ENCODE peak calls at places on chromosomes 2 and 18, in five cellular contexts. One of them, this sample, is unnamed.

GRCh38 chr2:179104736-179105135 is 54.8 kb upstream of the CCDC141 start:
- DNase-seq in NCI-H1092: no peak
- DNase-seq in NCI-H1417: no peak
- DNase-seq in right atrium auricular region: no peak
- DNase-seq in DMS 273 treated with DMSO at 0.1 percent for 48 hours: no peak
- DNase-seq in this sample: no peak

GRCh38 chr2:74148457-74149248 is 941 bp upstream of the BOLA3 start:
- DNase-seq in NCI-H1092: no peak
- DNase-seq in NCI-H1417: no peak
- DNase-seq in right atrium auricular region: no peak
- DNase-seq in DMS 273 treated with DMSO at 0.1 percent for 48 hours: no peak
- DNase-seq in this sample: no peak

GRCh38 chr2:109033171-109033570 is 44.2 kb upstream of the EDAR start:
- DNase-seq in NCI-H1092: no peak
- DNase-seq in NCI-H1417: no peak
- DNase-seq in right atrium auricular region: no peak
- DNase-seq in DMS 273 treated with DMSO at 0.1 percent for 48 hours: no peak
- DNase-seq in this sample: no peak

GRCh38 chr18:8814206-8814605 is 108.8 kb downstream of the MTCL1 start:
- DNase-seq in NCI-H1092: no peak
- DNase-seq in NCI-H1417: no peak
- DNase-seq in right atrium auricular region: no peak
- DNase-seq in DMS 273 treated with DMSO at 0.1 percent for 48 hours: no peak
- DNase-seq in this sample: no peak

GRCh38 chr2:201984800-201985525 is 48.7 kb upstream of the FZD7 start:
- DNase-seq in NCI-H1092: peak
- DNase-seq in NCI-H1417: no peak
- DNase-seq in right atrium auricular region: no peak
- DNase-seq in DMS 273 treated with DMSO at 0.1 percent for 48 hours: peak
- DNase-seq in this sample: no peak

GRCh38 chr2:239177908-239178307 is 222.9 kb downstream of the HDAC4 start:
- DNase-seq in NCI-H1092: no peak
- DNase-seq in NCI-H1417: no peak
- DNase-seq in right atrium auricular region: no peak
- DNase-seq in DMS 273 treated with DMSO at 0.1 percent for 48 hours: no peak
- DNase-seq in this sample: no peak

GRCh38 chr18:24322594-24323136 is 75.0 kb downstream of the OSBPL1A start:
- DNase-seq in NCI-H1092: no peak
- DNase-seq in NCI-H1417: no peak
- DNase-seq in right atrium auricular region: no peak
- DNase-seq in DMS 273 treated with DMSO at 0.1 percent for 48 hours: no peak
- DNase-seq in this sample: no peak

GRCh38 chr2:27807476-27807875 is 36.0 kb downstream of the MRPL33 start:
- DNase-seq in NCI-H1092: no peak
- DNase-seq in NCI-H1417: no peak
- DNase-seq in right atrium auricular region: no peak
- DNase-seq in DMS 273 treated with DMSO at 0.1 percent for 48 hours: no peak
- DNase-seq in this sample: no peak

GRCh38 chr18:40956213-40956612 is 998.8 kb upstream of the PIK3C3 start:
- DNase-seq in NCI-H1092: no peak
- DNase-seq in NCI-H1417: no peak
- DNase-seq in right atrium auricular region: no peak
- DNase-seq in DMS 273 treated with DMSO at 0.1 percent for 48 hours: no peak
- DNase-seq in this sample: no peak

GRCh38 chr2:54955674-54956391 is 94.4 kb downstream of the RTN4 start:
- DNase-seq in NCI-H1092: no peak
- DNase-seq in NCI-H1417: no peak
- DNase-seq in right atrium auricular region: no peak
- DNase-seq in DMS 273 treated with DMSO at 0.1 percent for 48 hours: no peak
- DNase-seq in this sample: no peak

GRCh38 chr2:169193624-169194023 is 124.3 kb downstream of the DHRS9 start:
- DNase-seq in NCI-H1092: no peak
- DNase-seq in NCI-H1417: no peak
- DNase-seq in right atrium auricular region: no peak
- DNase-seq in DMS 273 treated with DMSO at 0.1 percent for 48 hours: no peak
- DNase-seq in this sample: peak

GRCh38 chr18:36127866-36128845 is 984 bp downstream of the SLC39A6 start:
- DNase-seq in NCI-H1092: no peak
- DNase-seq in NCI-H1417: no peak
- DNase-seq in right atrium auricular region: no peak
- DNase-seq in DMS 273 treated with DMSO at 0.1 percent for 48 hours: no peak
- DNase-seq in this sample: peak

GRCh38 chr2:217713395-217714267 is 289.2 kb downstream of the TNS1 start:
- DNase-seq in NCI-H1092: peak
- DNase-seq in NCI-H1417: peak
- DNase-seq in right atrium auricular region: peak
- DNase-seq in DMS 273 treated with DMSO at 0.1 percent for 48 hours: peak
- DNase-seq in this sample: peak

GRCh38 chr18:12015697-12016062 is 34.4 kb downstream of the IMPA2 start:
- DNase-seq in NCI-H1092: no peak
- DNase-seq in NCI-H1417: no peak
- DNase-seq in right atrium auricular region: no peak
- DNase-seq in DMS 273 treated with DMSO at 0.1 percent for 48 hours: no peak
- DNase-seq in this sample: no peak

GRCh38 chr2:65722028-65722427 is 289.6 kb upstream of the SPRED2 start:
- DNase-seq in NCI-H1092: no peak
- DNase-seq in NCI-H1417: peak
- DNase-seq in right atrium auricular region: no peak
- DNase-seq in DMS 273 treated with DMSO at 0.1 percent for 48 hours: no peak
- DNase-seq in this sample: no peak

GRCh38 chr2:113407446-113408099 is 29.9 kb upstream of the ZNG1B start:
- DNase-seq in NCI-H1092: no peak
- DNase-seq in NCI-H1417: no peak
- DNase-seq in right atrium auricular region: no peak
- DNase-seq in DMS 273 treated with DMSO at 0.1 percent for 48 hours: no peak
- DNase-seq in this sample: no peak

GRCh38 chr18:24326211-24326610 is 71.4 kb downstream of the OSBPL1A start:
- DNase-seq in NCI-H1092: no peak
- DNase-seq in NCI-H1417: no peak
- DNase-seq in right atrium auricular region: no peak
- DNase-seq in DMS 273 treated with DMSO at 0.1 percent for 48 hours: no peak
- DNase-seq in this sample: no peak

GRCh38 chr2:32683520-32684086 is 55.8 kb downstream of the TTC27 start:
- DNase-seq in NCI-H1092: no peak
- DNase-seq in NCI-H1417: no peak
- DNase-seq in right atrium auricular region: no peak
- DNase-seq in DMS 273 treated with DMSO at 0.1 percent for 48 hours: no peak
- DNase-seq in this sample: no peak

GRCh38 chr18:64331419-64331818 is 182.5 kb upstream of the LINC00305 start:
- DNase-seq in NCI-H1092: no peak
- DNase-seq in NCI-H1417: no peak
- DNase-seq in right atrium auricular region: no peak
- DNase-seq in DMS 273 treated with DMSO at 0.1 percent for 48 hours: no peak
- DNase-seq in this sample: no peak

GRCh38 chr18:76801567-76802505 is 20.5 kb upstream of the ZNF236 start:
- DNase-seq in NCI-H1092: peak
- DNase-seq in NCI-H1417: peak
- DNase-seq in right atrium auricular region: no peak
- DNase-seq in DMS 273 treated with DMSO at 0.1 percent for 48 hours: no peak
- DNase-seq in this sample: peak

GRCh38 chr2:24577481-24577880 is 86.4 kb downstream of the NCOA1 start:
- DNase-seq in NCI-H1092: no peak
- DNase-seq in NCI-H1417: no peak
- DNase-seq in right atrium auricular region: no peak
- DNase-seq in DMS 273 treated with DMSO at 0.1 percent for 48 hours: no peak
- DNase-seq in this sample: no peak

GRCh38 chr2:62197017-62197586 is 1.2 kb downstream of the B3GNT2 start:
- DNase-seq in NCI-H1092: no peak
- DNase-seq in NCI-H1417: no peak
- DNase-seq in right atrium auricular region: no peak
- DNase-seq in DMS 273 treated with DMSO at 0.1 percent for 48 hours: no peak
- DNase-seq in this sample: peak

GRCh38 chr2:86140969-86141392 is 34.9 kb downstream of the PTCD3 start:
- DNase-seq in NCI-H1092: no peak
- DNase-seq in NCI-H1417: no peak
- DNase-seq in right atrium auricular region: no peak
- DNase-seq in DMS 273 treated with DMSO at 0.1 percent for 48 hours: no peak
- DNase-seq in this sample: no peak

GRCh38 chr2:219184116-219184515 is 6.0 kb downstream of the RETREG2 start:
- DNase-seq in NCI-H1092: no peak
- DNase-seq in NCI-H1417: no peak
- DNase-seq in right atrium auricular region: no peak
- DNase-seq in DMS 273 treated with DMSO at 0.1 percent for 48 hours: peak
- DNase-seq in this sample: no peak

GRCh38 chr18:48037481-48038271 is 107.2 kb upstream of the SMAD2 start:
- DNase-seq in NCI-H1092: no peak
- DNase-seq in NCI-H1417: no peak
- DNase-seq in right atrium auricular region: no peak
- DNase-seq in DMS 273 treated with DMSO at 0.1 percent for 48 hours: peak
- DNase-seq in this sample: no peak

GRCh38 chr2:121071058-121071504 is 213.9 kb downstream of the TFCP2L1 start:
- DNase-seq in NCI-H1092: peak
- DNase-seq in NCI-H1417: peak
- DNase-seq in right atrium auricular region: no peak
- DNase-seq in DMS 273 treated with DMSO at 0.1 percent for 48 hours: peak
- DNase-seq in this sample: peak

GRCh38 chr2:18829331-18829902 is 240.0 kb upstream of the NT5C1B start:
- DNase-seq in NCI-H1092: no peak
- DNase-seq in NCI-H1417: no peak
- DNase-seq in right atrium auricular region: no peak
- DNase-seq in DMS 273 treated with DMSO at 0.1 percent for 48 hours: no peak
- DNase-seq in this sample: no peak